ENCODE peak calls at places on chromosome 1, in ten cellular contexts. B is AG04450; G is kidney glomerular epithelial cell; D is anterior cingulate cortex; U is cardiac fibroblast; M is NCI-H1105 treated with DMSO at 0.1 percent for 48 hours; L is effector memory CD8-positive, alpha-beta T cell; R is activated CD8-positive, alpha-beta T cell treated with anti-CD3 and anti-CD28 coated beads, Interleukin-2, amount 10 ng/mL, durations not matched to agents 7 days and 5 days; F is EL; H is T47D. K is an unnamed sample.

GRCh38 chr1:42137766-42138165 is 15.4 kb upstream of the GUCA2B start:
- DNase-seq in B (no peak), G (peak), D (no peak), U (no peak), M (peak), L (no peak), R (no peak), F (no peak), H (no peak), K (no peak)

GRCh38 chr1:183318433-183318832 is 99.7 kb downstream of the NMNAT2 start:
- DNase-seq in B (peak), G (peak), D (no peak), U (peak), M (no peak), L (no peak), R (no peak), F (peak), H (peak), K (no peak)

GRCh38 chr1:199859525-199859924 is 168.0 kb upstream of the NR5A2 start:
- DNase-seq in B (peak), G (no peak), D (no peak), U (peak), M (no peak), L (no peak), R (no peak), F (peak), H (no peak), K (no peak)

GRCh38 chr1:205446828-205447227 is 9.0 kb downstream of the BLACAT1 start:
- DNase-seq in B (no peak), G (no peak), D (no peak), U (peak), M (no peak), L (no peak), R (no peak), F (no peak), H (no peak), K (no peak)

GRCh38 chr1:201556841-201557571 is 18.1 kb downstream of the NAV1 start:
- DNase-seq in B (no peak), G (no peak), D (no peak), U (no peak), M (no peak), L (no peak), R (no peak), F (peak), H (no peak), K (no peak)

GRCh38 chr1:148353461-148354283 is 129.4 kb downstream of the PPIAL4G start:
- DNase-seq in B (no peak), G (no peak), D (no peak), U (peak), M (no peak), L (no peak), R (no peak), F (peak), H (no peak), K (no peak)

GRCh38 chr1:8448906-8449661 is 131.2 kb downstream of the SLC45A1 start:
- DNase-seq in B (no peak), G (no peak), D (no peak), U (peak), M (no peak), L (no peak), R (no peak), F (peak), H (peak), K (no peak)

GRCh38 chr1:3019007-3019515 is 2.2 kb upstream of the ACTRT2 start:
- DNase-seq in B (no peak), G (no peak), D (no peak), U (no peak), M (no peak), L (no peak), R (no peak), F (no peak), H (no peak), K (no peak)

GRCh38 chr1:111739984-111740765 is 980 bp upstream of the INKA2 start:
- DNase-seq in B (no peak), G (peak), D (peak), U (peak), M (peak), L (no peak), R (no peak), F (peak), H (peak), K (peak)

GRCh38 chr1:212237651-212238050 is 47.6 kb upstream of the PPP2R5A start:
- DNase-seq in B (no peak), G (peak), D (no peak), U (no peak), M (no peak), L (no peak), R (no peak), F (peak), H (no peak), K (no peak)

GRCh38 chr1:217311766-217312165 is 319.1 kb downstream of the GPATCH2 start:
- DNase-seq in B (no peak), G (no peak), D (no peak), U (peak), M (no peak), L (no peak), R (no peak), F (peak), H (no peak), K (peak)

GRCh38 chr1:27296773-27297214 is 25.2 kb upstream of the TMEM222 start:
- DNase-seq in B (no peak), G (peak), D (peak), U (peak), M (peak), L (peak), R (peak), F (peak), H (peak), K (no peak)

GRCh38 chr1:116835161-116835560 is 74.6 kb upstream of the PTGFRN start:
- DNase-seq in B (no peak), G (no peak), D (no peak), U (no peak), M (no peak), L (no peak), R (no peak), F (no peak), H (no peak), K (no peak)

GRCh38 chr1:221715321-221716169 is 26.3 kb downstream of the DUSP10 start:
- DNase-seq in B (peak), G (peak), D (no peak), U (no peak), M (peak), L (no peak), R (no peak), F (peak), H (peak), K (peak)

GRCh38 chr1:88490676-88491075 is 193.4 kb upstream of the PKN2 start:
- DNase-seq in B (no peak), G (no peak), D (no peak), U (no peak), M (no peak), L (no peak), R (no peak), F (no peak), H (no peak), K (no peak)

K was measured in NCI-H2081.